ENCODE peak calls at places on chromosomes 13 and 19, in eight cellular contexts. U is epithelial cell of esophagus, T is Calu3, Z is AG09309, G is ascending aorta, D is tibial nerve, K is GM12865, I is Peyer's patch. M is an unnamed sample.

GRCh38 chr19:33302974-33303790 is 848 bp upstream of the CEBPA start:
- DNase-seq in U (peak; percentile 68), T (peak; percentile 74), Z (no peak), G (no peak), D (no peak), K (no peak), I (peak; percentile 79), M (peak; percentile 64)

GRCh38 chr13:47672982-47673670 is 327.9 kb downstream of the SUCLA2 start:
- DNase-seq in U (peak; percentile 7), T (no peak), Z (peak; percentile 96), G (no peak), D (no peak), K (no peak), I (no peak), M (no peak)

GRCh38 chr19:38031423-38031770 is 124.4 kb downstream of the SIPA1L3 start:
- DNase-seq in U (no peak), T (no peak), Z (no peak), G (no peak), D (no peak), K (no peak), I (no peak), M (no peak)

GRCh38 chr13:47897411-47898050 is 103.5 kb downstream of the SUCLA2 start:
- DNase-seq in U (peak; percentile 68), T (no peak), Z (peak; percentile 25), G (no peak), D (no peak), K (no peak), I (no peak), M (no peak)

GRCh38 chr13:40528881-40529280 is 137.6 kb downstream of the FOXO1 start:
- DNase-seq in U (no peak), T (no peak), Z (no peak), G (no peak), D (no peak), K (no peak), I (no peak), M (no peak)

GRCh38 chr19:2042485-2043268 is 8.4 kb downstream of the MKNK2 start:
- DNase-seq in U (no peak), T (no peak), Z (no peak), G (no peak), D (no peak), K (peak; percentile 37), I (peak; percentile 70), M (no peak)

GRCh38 chr13:89554801-89555200 is 1792.7 kb upstream of the MIR17HG start:
- DNase-seq in U (peak; percentile 23), T (no peak), Z (no peak), G (no peak), D (no peak), K (no peak), I (no peak), M (no peak)

GRCh38 chr19:3441986-3442329 is 38.4 kb downstream of the SMIM24 start:
- DNase-seq in U (no peak), T (no peak), Z (no peak), G (no peak), D (no peak), K (no peak), I (no peak), M (no peak)

GRCh38 chr13:34926513-34926912 is 15.6 kb upstream of the NBEA start:
- DNase-seq in U (peak; percentile 75), T (peak; percentile 16), Z (no peak), G (no peak), D (no peak), K (no peak), I (no peak), M (no peak)

GRCh38 chr19:2552859-2553258 is 76.9 kb downstream of the GADD45B start:
- DNase-seq in U (no peak), T (no peak), Z (no peak), G (no peak), D (no peak), K (peak; percentile 92), I (no peak), M (peak; percentile 91)

GRCh38 chr19:54180691-54181091 is 7.7 kb upstream of the TMC4 start:
- DNase-seq in U (no peak), T (no peak), Z (no peak), G (no peak), D (no peak), K (no peak), I (no peak), M (no peak)

GRCh38 chr13:75153834-75154233 is 328.1 kb downstream of the TBC1D4 start:
- DNase-seq in U (no peak), T (no peak), Z (peak; percentile 71), G (no peak), D (no peak), K (no peak), I (no peak), M (no peak)

GRCh38 chr19:1407662-1408299 is 395 bp downstream of the DAZAP1 start:
- DNase-seq in U (peak; percentile 47), T (peak; percentile 20), Z (no peak), G (no peak), D (no peak), K (no peak), I (no peak), M (peak; percentile 82)

GRCh38 chr19:45508931-45509691 is 1.8 kb downstream of the VASP start:
- DNase-seq in U (peak; percentile 41), T (peak; percentile 76), Z (no peak), G (peak; percentile 53), D (peak; percentile 61), K (peak; percentile 93), I (peak; percentile 80), M (peak; percentile 90)

GRCh38 chr19:1491114-1491848 is at the start of gene REEP6:
- DNase-seq in U (no peak), T (no peak), Z (no peak), G (no peak), D (no peak), K (no peak), I (no peak), M (no peak)

GRCh38 chr13:58855283-58855682 is 1223.7 kb downstream of the PCDH17 start:
- DNase-seq in U (no peak), T (no peak), Z (no peak), G (no peak), D (no peak), K (no peak), I (no peak), M (no peak)

GRCh38 chr19:38665950-38666661 is 18.7 kb downstream of the ACTN4 start:
- DNase-seq in U (no peak), T (peak; percentile 84), Z (no peak), G (no peak), D (peak; percentile 65), K (no peak), I (no peak), M (no peak)

GRCh38 chr13:99392806-99393135 is 85.6 kb upstream of the GPR183 start:
- DNase-seq in U (peak; percentile 16), T (no peak), Z (no peak), G (no peak), D (no peak), K (no peak), I (no peak), M (no peak)

GRCh38 chr19:55643003-55643732 is at the start of gene ZNF581:
- DNase-seq in U (peak; percentile 86), T (peak; percentile 85), Z (no peak), G (no peak), D (peak; percentile 66), K (peak; percentile 91), I (peak; percentile 83), M (peak; percentile 92)

GRCh38 chr19:52099497-52100138 is 4.1 kb upstream of the ZNF841 start:
- DNase-seq in U (peak; percentile 60), T (peak; percentile 47), Z (no peak), G (no peak), D (no peak), K (no peak), I (no peak), M (no peak)

GRCh38 chr13:50596776-50597203 is 246.7 kb downstream of the DLEU7 start:
- DNase-seq in U (no peak), T (no peak), Z (no peak), G (no peak), D (no peak), K (no peak), I (no peak), M (no peak)

GRCh38 chr13:111020546-111020945 is 94.6 kb upstream of the ARHGEF7 start:
- DNase-seq in U (no peak), T (no peak), Z (no peak), G (no peak), D (no peak), K (no peak), I (no peak), M (no peak)

GRCh38 chr19:56866563-56866962 is 26.0 kb upstream of the PEG3 start:
- DNase-seq in U (no peak), T (no peak), Z (no peak), G (no peak), D (no peak), K (no peak), I (no peak), M (no peak)

GRCh38 chr19:18999896-19000620 is 33.3 kb downstream of the SUGP2 start:
- DNase-seq in U (peak; percentile 30), T (peak; percentile 7), Z (no peak), G (no peak), D (no peak), K (no peak), I (no peak), M (no peak)
- TF ChIP-seq CTCF in U (peak; percentile 33), T (no peak), Z (peak; percentile 21), G (no peak), D (no peak), K (no peak), I (no peak), M (peak; percentile 17)

DNA sequence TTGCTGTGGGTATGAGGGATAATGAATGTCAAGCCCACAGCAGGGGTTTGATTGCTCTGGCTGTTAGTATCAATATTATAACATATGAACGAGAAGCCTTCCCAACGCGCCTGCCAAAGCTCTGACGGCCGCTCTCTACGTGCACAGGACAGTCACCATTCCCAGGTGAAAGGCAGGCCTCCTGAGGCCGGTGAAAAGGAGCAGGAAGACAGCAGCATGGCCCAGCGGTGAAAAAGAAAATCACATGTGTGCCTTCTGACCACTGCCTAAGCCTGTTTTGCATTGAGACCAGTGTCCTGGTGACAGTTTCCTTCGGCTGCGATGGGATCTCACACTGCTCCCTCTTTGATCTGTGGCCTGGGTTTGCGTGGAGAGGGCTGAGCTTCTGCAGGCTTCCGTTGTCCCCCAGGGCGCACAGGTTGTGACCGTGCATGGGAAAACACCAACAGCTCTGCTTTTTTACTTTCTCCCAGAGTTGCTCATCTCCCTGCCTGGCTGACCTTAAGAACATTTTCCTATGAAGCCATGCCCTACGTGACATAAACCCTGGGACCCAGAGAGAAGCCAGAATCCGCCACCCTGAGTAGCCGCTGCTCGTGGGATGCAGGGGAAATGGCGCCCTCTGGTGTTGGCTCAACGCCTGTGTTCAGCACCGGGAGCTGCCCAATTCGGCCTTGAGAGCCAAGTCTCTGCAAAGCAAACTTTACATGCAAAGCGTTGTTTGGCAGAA is 112.0 kb upstream of the GPR12 start:
- DNase-seq in U (peak; percentile 45), T (peak; percentile 54), Z (no peak), G (no peak), D (no peak), K (peak; percentile 68), I (no peak), M (peak; percentile 52)
- TF ChIP-seq CTCF in U (peak; percentile 53), T (peak; percentile 39), Z (peak; percentile 81), G (no peak), D (peak; percentile 18), K (peak; percentile 84), I (peak; percentile 29), M (peak; percentile 73)

GRCh38 chr13:33153421-33154381 is 131.9 kb downstream of the STARD13 start:
- DNase-seq in U (peak; percentile 10), T (no peak), Z (no peak), G (no peak), D (no peak), K (no peak), I (peak; percentile 49), M (no peak)
- TF ChIP-seq CTCF in U (no peak), T (no peak), Z (no peak), G (peak; percentile 50), D (no peak), K (peak; percentile 12), I (no peak), M (no peak)

GRCh38 chr19:18160792-18161690 is 8.1 kb downstream of the PIK3R2 start:
- DNase-seq in U (peak; percentile 64), T (peak; percentile 81), Z (no peak), G (no peak), D (peak; percentile 51), K (peak; percentile 85), I (peak; percentile 87), M (peak; percentile 97)
- TF ChIP-seq CTCF in U (peak; percentile 16), T (no peak), Z (peak; percentile 30), G (peak; percentile 46), D (peak; percentile 87), K (peak; percentile 66), I (peak; percentile 93), M (peak; percentile 99)